ENCODE peak calls at places on chromosomes 6 and 20, in four cellular contexts. One of them, this sample, is unnamed.

GRCh38 chr20:25500880-25501351 is 84.4 kb downstream of the NINL start:
- DNase-seq in A549: no peak
- DNase-seq in HepG2: no peak
- DNase-seq in K562: no peak
- DNase-seq in this sample: no peak

GRCh38 chr6:33073431-33073871 is at the start of gene HLA-DPA1:
- DNase-seq in A549: peak
- DNase-seq in HepG2: no peak
- DNase-seq in K562: peak
- DNase-seq in this sample: peak

GRCh38 chr6:170011233-170012142 is 260.1 kb downstream of the ERMARD start:
- DNase-seq in A549: no peak
- DNase-seq in HepG2: no peak
- DNase-seq in K562: no peak
- DNase-seq in this sample: no peak

GRCh38 chr6:30200551-30201281 is 12.5 kb downstream of the TRIM26 start:
- DNase-seq in A549: no peak
- DNase-seq in HepG2: no peak
- DNase-seq in K562: no peak
- DNase-seq in this sample: peak

GRCh38 chr20:34544109-34544793 is 14.3 kb upstream of the MAP1LC3A start:
- DNase-seq in A549: no peak
- DNase-seq in HepG2: no peak
- DNase-seq in K562: no peak
- DNase-seq in this sample: no peak

GRCh38 chr6:119517428-119517827 is 167.9 kb upstream of the MAN1A1 start:
- DNase-seq in A549: no peak
- DNase-seq in HepG2: no peak
- DNase-seq in K562: no peak
- DNase-seq in this sample: peak

GRCh38 chr20:35404614-35405259 is 7.0 kb downstream of the UQCC1 start:
- DNase-seq in A549: no peak
- DNase-seq in HepG2: no peak
- DNase-seq in K562: no peak
- DNase-seq in this sample: peak

GRCh38 chr20:41537865-41538264 is 80.3 kb downstream of the CHD6 start:
- DNase-seq in A549: no peak
- DNase-seq in HepG2: no peak
- DNase-seq in K562: no peak
- DNase-seq in this sample: no peak

GRCh38 chr6:10532392-10532791 is 11.2 kb downstream of the GCNT2 start:
- DNase-seq in A549: no peak
- DNase-seq in HepG2: no peak
- DNase-seq in K562: no peak
- DNase-seq in this sample: no peak

GRCh38 chr6:10534418-10534760 is 13.2 kb downstream of the GCNT2 start:
- DNase-seq in A549: no peak
- DNase-seq in HepG2: no peak
- DNase-seq in K562: no peak
- DNase-seq in this sample: peak

GRCh38 chr6:10529231-10529801 is 8.2 kb downstream of the GCNT2 start:
- DNase-seq in A549: no peak
- DNase-seq in HepG2: peak
- DNase-seq in K562: no peak
- DNase-seq in this sample: peak

GRCh38 chr6:10531942-10532341 is 10.8 kb downstream of the GCNT2 start:
- DNase-seq in A549: no peak
- DNase-seq in HepG2: no peak
- DNase-seq in K562: no peak
- DNase-seq in this sample: peak

GRCh38 chr6:10531513-10531912 is 10.4 kb downstream of the GCNT2 start:
- DNase-seq in A549: no peak
- DNase-seq in HepG2: no peak
- DNase-seq in K562: no peak
- DNase-seq in this sample: peak
- TF ChIP-seq POLR2A in A549: no peak
- TF ChIP-seq POLR2A in HepG2: no peak
- TF ChIP-seq POLR2A in K562: no peak
- TF ChIP-seq POLR2A in this sample: no peak

DNA sequence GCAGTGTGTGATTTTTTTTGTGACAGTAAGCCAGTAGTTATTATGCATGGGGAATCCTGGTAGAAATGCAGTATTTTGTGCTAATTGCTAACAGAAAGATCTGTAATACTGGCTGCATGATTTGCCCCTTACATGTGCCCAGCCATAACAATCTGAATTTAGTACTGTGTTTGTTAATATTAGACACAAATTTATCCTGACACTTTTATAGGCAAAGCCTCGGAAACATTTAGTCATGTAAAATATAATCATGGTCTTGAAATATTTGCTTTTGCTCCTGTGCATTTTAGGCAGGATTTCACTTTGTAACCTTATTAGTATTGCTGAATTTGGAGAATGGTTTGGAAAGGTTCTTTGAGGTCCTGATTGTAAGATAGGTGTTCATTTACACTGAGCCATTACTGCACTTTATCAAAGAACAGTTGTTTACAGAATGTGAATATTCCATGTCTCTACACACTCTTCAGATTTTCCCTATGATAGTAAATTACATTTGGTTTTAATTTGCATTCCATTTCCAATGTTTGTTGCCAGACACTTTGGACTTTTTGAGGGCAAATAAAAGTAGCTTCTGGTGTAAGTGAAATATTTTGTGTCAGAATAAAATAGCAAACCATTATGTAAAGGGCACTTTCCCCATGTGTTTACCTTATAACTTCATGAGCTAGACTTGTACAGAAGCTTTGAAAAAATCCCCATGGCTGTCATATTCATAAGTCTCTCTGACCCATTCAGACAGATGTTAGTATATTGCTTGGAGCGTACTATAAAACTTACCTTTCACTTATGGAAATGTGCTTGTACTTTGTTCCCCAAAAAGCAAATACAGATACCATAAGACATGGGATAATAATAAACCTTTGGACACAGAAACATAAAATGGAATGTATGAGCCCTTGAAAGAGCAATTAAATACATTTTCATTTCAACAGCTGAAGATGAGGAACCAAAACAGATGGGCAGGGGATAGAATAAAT is 349.9 kb downstream of the ARHGAP18 start:
- DNase-seq in A549: no peak
- DNase-seq in HepG2: no peak
- DNase-seq in K562: no peak
- DNase-seq in this sample: no peak
- TF ChIP-seq MAX in A549: no peak
- TF ChIP-seq MAX in HepG2: no peak
- TF ChIP-seq MAX in K562: no peak
- TF ChIP-seq MAX in this sample: no peak

GRCh38 chr20:59673998-59674445 is 69.7 kb downstream of the PHACTR3 start:
- DNase-seq in A549: no peak
- DNase-seq in HepG2: no peak
- DNase-seq in K562: no peak
- DNase-seq in this sample: no peak
- TF ChIP-seq MYC in A549: no peak
- TF ChIP-seq MYC in HepG2: no peak
- TF ChIP-seq MYC in K562: no peak
- TF ChIP-seq MYC in this sample: no peak

GRCh38 chr20:13753436-13754036 is 31.2 kb downstream of the ESF1 start:
- DNase-seq in A549: no peak
- DNase-seq in HepG2: no peak
- DNase-seq in K562: no peak
- DNase-seq in this sample: no peak
- TF ChIP-seq POLR2A in A549: no peak
- TF ChIP-seq POLR2A in HepG2: no peak
- TF ChIP-seq POLR2A in K562: no peak
- TF ChIP-seq POLR2A in this sample: no peak

GRCh38 chr20:60304026-60304590 is 345.9 kb downstream of the CDH26 start:
- DNase-seq in A549: no peak
- DNase-seq in HepG2: no peak
- DNase-seq in K562: no peak
- DNase-seq in this sample: no peak

GRCh38 chr20:60304931-60305330 is 346.7 kb downstream of the CDH26 start:
- DNase-seq in A549: no peak
- DNase-seq in HepG2: no peak
- DNase-seq in K562: no peak
- DNase-seq in this sample: no peak

GRCh38 chr20:60302875-60303274 is 344.7 kb downstream of the CDH26 start:
- DNase-seq in A549: no peak
- DNase-seq in HepG2: no peak
- DNase-seq in K562: no peak
- DNase-seq in this sample: no peak

GRCh38 chr20:60306516-60306915 is 348.3 kb downstream of the CDH26 start:
- DNase-seq in A549: no peak
- DNase-seq in HepG2: no peak
- DNase-seq in K562: no peak
- DNase-seq in this sample: no peak

GRCh38 chr20:60306105-60306504 is 347.9 kb downstream of the CDH26 start:
- DNase-seq in A549: no peak
- DNase-seq in HepG2: no peak
- DNase-seq in K562: no peak
- DNase-seq in this sample: no peak
- TF ChIP-seq MAX in A549: no peak
- TF ChIP-seq MAX in HepG2: no peak
- TF ChIP-seq MAX in K562: no peak
- TF ChIP-seq MAX in this sample: no peak

GRCh38 chr6:42545226-42545773 is 18.5 kb upstream of the UBR2 start:
- DNase-seq in A549: no peak
- DNase-seq in HepG2: no peak
- DNase-seq in K562: no peak
- DNase-seq in this sample: peak
- TF ChIP-seq MYC in A549: no peak
- TF ChIP-seq MYC in HepG2: no peak
- TF ChIP-seq MYC in K562: no peak
- TF ChIP-seq MYC in this sample: peak

GRCh38 chr20:50251992-50252491 is 61.4 kb downstream of the CEBPB start:
- DNase-seq in A549: no peak
- DNase-seq in HepG2: no peak
- DNase-seq in K562: no peak
- DNase-seq in this sample: no peak
- TF ChIP-seq POLR2A in A549: no peak
- TF ChIP-seq POLR2A in HepG2: no peak
- TF ChIP-seq POLR2A in K562: no peak
- TF ChIP-seq POLR2A in this sample: no peak

GRCh38 chr6:98027898-98028297 is 744.9 kb upstream of the MMS22L start:
- DNase-seq in A549: no peak
- DNase-seq in HepG2: no peak
- DNase-seq in K562: no peak
- DNase-seq in this sample: no peak
- TF ChIP-seq MAX in A549: no peak
- TF ChIP-seq MAX in HepG2: no peak
- TF ChIP-seq MAX in K562: no peak
- TF ChIP-seq MAX in this sample: no peak

This sample was measured in NB4.